ENCODE peak calls at places on chromosomes 1 and 21, in five cellular contexts. T, V, M, S and U are unnamed samples.

GRCh38 chr1:188364927-188365449 is 1536.2 kb downstream of the PLA2G4A start:
- DNase-seq in T (no peak), V (no peak), M (no peak), S (no peak), U (no peak)

GRCh38 chr1:38138498-38139233 is 92.1 kb upstream of the POU3F1 start:
- DNase-seq in T (peak), V (peak), M (peak), S (peak), U (no peak)

GRCh38 chr21:32477424-32477745 is 64.9 kb downstream of the EVA1C start:
- DNase-seq in T (no peak), V (no peak), M (no peak), S (no peak), U (no peak)

GRCh38 chr1:24413350-24414163 is at the start of gene STPG1:
- DNase-seq in T (peak), V (peak), M (peak), S (peak), U (peak)

GRCh38 chr21:36454079-36454478 is 25.8 kb downstream of the CLDN14 start:
- DNase-seq in T (no peak), V (no peak), M (no peak), S (no peak), U (no peak)

GRCh38 chr1:104629589-104629988 is 879.9 kb downstream of the AMY1C start:
- DNase-seq in T (no peak), V (no peak), M (no peak), S (no peak), U (no peak)

GRCh38 chr1:109622103-109622892 is 2.7 kb downstream of the AMPD2 start:
- DNase-seq in T (no peak), V (no peak), M (no peak), S (no peak), U (no peak)

GRCh38 chr1:89989791-89990190 is 5.1 kb upstream of the ZNF326 start:
- DNase-seq in T (no peak), V (no peak), M (no peak), S (no peak), U (no peak)

GRCh38 chr1:162397943-162398560 is 13.9 kb downstream of the SH2D1B start:
- DNase-seq in T (no peak), V (no peak), M (no peak), S (no peak), U (no peak)

GRCh38 chr21:19501115-19501514 is 1097.5 kb upstream of the TMPRSS15 start:
- DNase-seq in T (no peak), V (no peak), M (no peak), S (no peak), U (no peak)

GRCh38 chr1:185679220-185679619 is 55.0 kb upstream of the HMCN1 start:
- DNase-seq in T (no peak), V (peak), M (no peak), S (no peak), U (no peak)

GRCh38 chr1:228818296-228818695 is 83.0 kb downstream of the RHOU start:
- DNase-seq in T (no peak), V (no peak), M (no peak), S (no peak), U (no peak)

GRCh38 chr21:16305686-16306085 is 575.9 kb downstream of the USP25 start:
- DNase-seq in T (no peak), V (no peak), M (no peak), S (no peak), U (no peak)

GRCh38 chr1:23727362-23727811 is 15.9 kb upstream of the ELOA start:
- DNase-seq in T (peak), V (no peak), M (no peak), S (peak), U (no peak)

GRCh38 chr1:109156916-109157385 is 43.0 kb downstream of the ELAPOR1 start:
- DNase-seq in T (no peak), V (no peak), M (no peak), S (no peak), U (no peak)

GRCh38 chr1:223730471-223730870 is 18.1 kb downstream of the CAPN2 start:
- DNase-seq in T (no peak), V (no peak), M (no peak), S (no peak), U (no peak)

GRCh38 chr1:19209439-19209989 is 552 bp downstream of the UBR4 start:
- DNase-seq in T (no peak), V (peak), M (peak), S (peak), U (no peak)

GRCh38 chr1:79549191-79549590 is 542.7 kb upstream of the ADGRL4 start:
- DNase-seq in T (no peak), V (no peak), M (no peak), S (no peak), U (no peak)

GRCh38 chr1:180501865-180502360 is 464 bp downstream of the ACBD6 start:
- DNase-seq in T (no peak), V (no peak), M (peak), S (no peak), U (no peak)

GRCh38 chr1:75514270-75514669 is 96.6 kb downstream of the SLC44A5 start:
- DNase-seq in T (no peak), V (no peak), M (no peak), S (no peak), U (no peak)

GRCh38 chr1:64343105-64343960 is 126.6 kb upstream of the CACHD1 start:
- DNase-seq in T (no peak), V (no peak), M (peak), S (no peak), U (no peak)

GRCh38 chr1:220544901-220545303 is 17.0 kb downstream of the MARK1 start:
- DNase-seq in T (no peak), V (no peak), M (no peak), S (no peak), U (no peak)

GRCh38 chr1:34898220-34898820 is 31.1 kb downstream of the DLGAP3 start:
- DNase-seq in T (no peak), V (no peak), M (no peak), S (no peak), U (no peak)

GRCh38 chr1:43048601-43049011 is 89.9 kb upstream of the SLC2A1 start:
- DNase-seq in T (no peak), V (no peak), M (no peak), S (no peak), U (no peak)

GRCh38 chr1:115771094-115771846 is 2.8 kb upstream of the CASQ2 start:
- DNase-seq in T (no peak), V (no peak), M (peak), S (no peak), U (no peak)

GRCh38 chr21:29125199-29125598 is 5.2 kb upstream of the MAP3K7CL start:
- DNase-seq in T (no peak), V (no peak), M (no peak), S (no peak), U (no peak)

GRCh38 chr21:39756285-39756684 is 11.3 kb downstream of the IGSF5 start:
- DNase-seq in T (no peak), V (no peak), M (no peak), S (no peak), U (no peak)

GRCh38 chr1:190904091-190904695 is 426.5 kb upstream of the BRINP3 start:
- DNase-seq in T (peak), V (no peak), M (peak), S (no peak), U (no peak)

GRCh38 chr21:25457411-25457810 is 149.9 kb downstream of the MRPL39 start:
- DNase-seq in T (peak), V (no peak), M (peak), S (no peak), U (no peak)

GRCh38 chr1:1599030-1599916 is 662 bp downstream of the FNDC10 start:
- DNase-seq in T (no peak), V (no peak), M (no peak), S (no peak), U (no peak)

GRCh38 chr1:53697671-53698380 is 41.1 kb downstream of the GLIS1 start:
- DNase-seq in T (no peak), V (no peak), M (no peak), S (no peak), U (no peak)

GRCh38 chr21:29436143-29436542 is 137.4 kb downstream of the BACH1 start:
- DNase-seq in T (no peak), V (peak), M (no peak), S (peak), U (no peak)

GRCh38 chr1:6619045-6619444 is 5.5 kb downstream of the PHF13 start:
- DNase-seq in T (no peak), V (no peak), M (no peak), S (no peak), U (no peak)

GRCh38 chr1:202966006-202966904 is 802 bp downstream of the CYB5R1 start:
- DNase-seq in T (no peak), V (no peak), M (no peak), S (no peak), U (no peak)

GRCh38 chr1:5509664-5510452 is 482.4 kb downstream of the NPHP4 start:
- DNase-seq in T (no peak), V (peak), M (peak), S (peak), U (peak)

GRCh38 chr1:247574236-247574635 is 13.9 kb upstream of the OR2G2 start:
- DNase-seq in T (no peak), V (no peak), M (no peak), S (no peak), U (no peak)

GRCh38 chr1:56967900-56968832 is 2.4 kb upstream of the C8B start:
- DNase-seq in T (no peak), V (peak), M (no peak), S (no peak), U (no peak)

GRCh38 chr1:110647254-110647891 is 27.4 kb downstream of the KCNA3 start:
- DNase-seq in T (no peak), V (no peak), M (peak), S (no peak), U (no peak)

GRCh38 chr1:110648405-110648804 is 26.3 kb downstream of the KCNA3 start:
- DNase-seq in T (no peak), V (no peak), M (no peak), S (no peak), U (no peak)

GRCh38 chr1:110643886-110644285 is 30.9 kb downstream of the KCNA3 start:
- DNase-seq in T (no peak), V (no peak), M (no peak), S (no peak), U (no peak)

GRCh38 chr1:110645172-110645571 is 29.6 kb downstream of the KCNA3 start:
- DNase-seq in T (no peak), V (no peak), M (no peak), S (no peak), U (no peak)

GRCh38 chr1:110645962-110646735 is 28.6 kb downstream of the KCNA3 start:
- DNase-seq in T (no peak), V (no peak), M (peak), S (no peak), U (no peak)
- TF ChIP-seq CTCF in T (no peak), V (no peak), M (no peak), S (no peak), U (no peak)

DNA sequence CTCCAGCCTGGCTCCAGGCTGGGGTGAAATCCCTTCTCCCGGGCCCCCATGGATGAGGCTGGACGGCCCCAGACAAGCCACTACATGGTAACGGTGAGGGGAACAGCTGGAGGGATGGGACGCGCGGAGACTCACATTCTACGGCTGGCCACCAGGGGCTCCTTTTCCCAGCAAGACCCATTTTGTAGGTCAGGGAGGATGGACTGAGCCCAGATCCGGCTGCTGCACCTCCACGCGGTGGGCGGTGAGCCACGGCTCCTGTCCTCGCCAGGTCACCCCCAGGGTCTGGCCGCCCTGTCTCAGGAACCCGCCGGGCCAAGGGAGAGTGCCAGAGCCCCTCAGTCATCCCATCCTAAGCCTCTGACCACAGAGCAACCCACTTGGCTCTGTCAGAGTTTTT is 75.0 kb upstream of the ACTRT2 start:
- DNase-seq in T (no peak), V (no peak), M (no peak), S (no peak), U (no peak)
- TF ChIP-seq CTCF in T (no peak), V (no peak), M (no peak), S (no peak), U (no peak)

GRCh38 chr1:62904537-62904936 is 120.6 kb downstream of the ATG4C start:
- DNase-seq in T (no peak), V (no peak), M (no peak), S (no peak), U (no peak)

GRCh38 chr1:62905309-62905708 is 121.4 kb downstream of the ATG4C start:
- DNase-seq in T (no peak), V (no peak), M (no peak), S (no peak), U (no peak)

GRCh38 chr1:62908168-62908567 is 124.2 kb downstream of the ATG4C start:
- DNase-seq in T (no peak), V (no peak), M (no peak), S (no peak), U (no peak)

GRCh38 chr1:62905872-62906271 is 121.9 kb downstream of the ATG4C start:
- DNase-seq in T (no peak), V (no peak), M (no peak), S (no peak), U (no peak)

DNA sequence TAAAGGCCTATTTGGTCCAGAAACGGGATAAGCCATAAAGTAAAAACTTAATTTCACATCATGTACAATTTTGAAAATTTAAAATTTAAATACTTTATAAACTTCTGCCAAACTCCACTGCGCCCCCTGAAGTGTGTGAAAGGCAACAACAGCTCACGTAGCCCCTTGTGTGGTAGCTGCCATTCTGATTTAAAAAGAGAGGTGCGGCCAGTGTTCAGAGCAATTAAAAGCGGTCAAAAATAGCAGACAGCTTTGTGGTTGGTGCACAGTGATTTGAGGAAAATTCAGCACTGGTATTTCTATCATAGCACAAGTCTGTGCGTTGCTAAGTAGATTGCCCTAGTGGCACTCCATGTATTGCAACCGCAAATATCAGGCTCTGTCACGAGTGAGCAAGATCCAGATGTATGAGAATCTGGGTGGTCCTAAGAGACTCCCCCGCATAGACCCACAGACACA is 122.5 kb downstream of the ATG4C start:
- DNase-seq in T (no peak), V (no peak), M (peak), S (no peak), U (no peak)
- TF ChIP-seq CTCF in T (peak), V (peak), M (peak), S (peak), U (peak)

GRCh38 chr1:148318123-148318899 is 164.8 kb downstream of the PPIAL4G start:
- DNase-seq in T (no peak), V (no peak), M (no peak), S (peak), U (no peak)
- TF ChIP-seq CTCF in T (no peak), V (no peak), M (no peak), S (no peak), U (no peak)

GRCh38 chr1:216124382-216124781 is 298.9 kb downstream of the USH2A start:
- DNase-seq in T (no peak), V (no peak), M (no peak), S (no peak), U (no peak)

GRCh38 chr1:216114180-216114579 is 309.1 kb downstream of the USH2A start:
- DNase-seq in T (no peak), V (no peak), M (no peak), S (no peak), U (no peak)

GRCh38 chr1:216119600-216119999 is 303.6 kb downstream of the USH2A start:
- DNase-seq in T (peak), V (no peak), M (peak), S (no peak), U (no peak)
- TF ChIP-seq CTCF in T (peak), V (peak), M (peak), S (peak), U (peak)

DNA sequence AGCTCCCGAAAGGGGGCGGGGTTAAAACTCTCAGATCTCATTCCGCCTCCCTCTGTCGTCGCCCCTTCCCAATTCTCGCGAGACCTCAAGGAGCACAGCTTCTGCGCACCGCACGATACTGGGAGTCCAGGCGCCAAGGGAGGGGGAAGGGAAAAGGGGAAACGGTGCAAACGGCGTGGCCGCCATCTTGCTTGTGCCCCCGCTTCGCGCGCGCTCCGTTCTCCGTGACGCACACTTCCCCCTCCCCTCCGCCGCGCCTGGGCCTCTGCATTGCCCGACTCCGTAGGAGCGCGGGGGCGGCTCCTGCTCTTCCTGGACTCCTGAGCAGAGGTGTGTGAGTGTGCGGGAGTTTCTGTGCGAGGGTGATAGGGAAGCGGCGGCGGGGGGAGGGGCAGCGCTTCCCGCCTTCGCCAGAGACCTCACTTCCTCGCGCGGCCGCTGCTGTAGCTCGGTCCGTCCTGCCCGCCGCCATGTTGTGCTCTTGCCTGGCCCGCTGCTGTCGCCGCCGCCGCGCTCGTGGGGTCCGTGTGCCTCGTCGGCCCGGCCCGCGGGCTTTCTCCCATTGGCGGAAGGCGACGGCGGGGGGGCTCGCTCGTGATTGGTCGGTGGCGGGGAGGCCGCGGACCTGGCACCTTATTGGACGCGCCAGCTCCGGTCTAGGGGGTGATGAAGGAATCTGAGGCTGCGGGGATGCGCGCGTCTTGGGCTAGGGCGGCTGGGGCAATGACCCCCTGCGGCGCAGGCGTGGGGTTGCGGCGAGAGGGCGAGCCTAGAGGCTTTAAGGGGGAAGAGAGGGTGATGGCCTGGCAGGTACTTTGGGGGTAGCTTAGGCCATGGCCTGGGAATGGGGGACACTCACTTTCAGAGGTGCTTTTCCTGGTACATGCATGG is at the start of gene NFYC:
- DNase-seq in T (peak), V (peak), M (peak), S (peak), U (peak)
- TF ChIP-seq CTCF in T (no peak), V (no peak), M (no peak), S (peak), U (peak)

GRCh38 chr1:167208624-167208976 is 12.1 kb upstream of the POU2F1 start:
- DNase-seq in T (no peak), V (no peak), M (no peak), S (no peak), U (no peak)

GRCh38 chr1:167209044-167209443 is 11.6 kb upstream of the POU2F1 start:
- DNase-seq in T (no peak), V (no peak), M (no peak), S (no peak), U (no peak)

GRCh38 chr1:167206166-167206835 is 14.4 kb upstream of the POU2F1 start:
- DNase-seq in T (no peak), V (no peak), M (no peak), S (no peak), U (no peak)

GRCh38 chr1:167210966-167211674 is 9.6 kb upstream of the POU2F1 start:
- DNase-seq in T (no peak), V (no peak), M (no peak), S (no peak), U (no peak)

DNA sequence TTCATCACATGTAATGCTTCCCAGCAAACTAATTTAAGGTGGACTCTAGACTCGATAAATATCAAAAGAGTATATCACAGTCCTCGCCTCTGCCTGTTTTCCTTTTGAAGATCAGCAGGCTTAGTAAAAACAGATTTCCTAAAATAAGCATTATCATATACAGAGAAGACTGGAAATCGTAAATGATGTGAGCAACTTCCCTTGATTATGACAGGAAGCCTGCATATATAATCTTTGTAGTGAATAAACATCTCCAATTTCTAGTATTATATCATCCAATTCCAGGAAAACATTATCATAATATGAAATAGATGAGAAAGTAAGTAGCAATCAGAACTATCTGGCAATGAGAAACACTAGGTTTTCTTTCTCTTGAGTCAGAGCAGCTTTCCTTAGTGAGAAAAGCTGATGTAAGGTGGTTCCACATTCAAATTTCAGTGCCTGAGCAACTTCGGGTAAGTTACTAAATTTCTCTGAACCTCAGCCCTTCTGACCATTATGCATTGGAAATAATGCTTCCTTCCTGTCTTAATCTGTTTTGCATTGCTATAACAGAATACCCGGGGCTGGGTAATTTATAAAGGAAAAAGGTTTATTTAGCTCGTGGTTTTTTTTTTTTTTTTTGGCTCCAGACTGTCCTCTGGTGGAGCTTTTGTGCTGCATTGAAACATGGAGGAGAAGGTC is 12.6 kb upstream of the POU2F1 start:
- DNase-seq in T (no peak), V (no peak), M (no peak), S (no peak), U (no peak)
- TF ChIP-seq CTCF in T (peak), V (peak), M (peak), S (peak), U (peak)

DNA sequence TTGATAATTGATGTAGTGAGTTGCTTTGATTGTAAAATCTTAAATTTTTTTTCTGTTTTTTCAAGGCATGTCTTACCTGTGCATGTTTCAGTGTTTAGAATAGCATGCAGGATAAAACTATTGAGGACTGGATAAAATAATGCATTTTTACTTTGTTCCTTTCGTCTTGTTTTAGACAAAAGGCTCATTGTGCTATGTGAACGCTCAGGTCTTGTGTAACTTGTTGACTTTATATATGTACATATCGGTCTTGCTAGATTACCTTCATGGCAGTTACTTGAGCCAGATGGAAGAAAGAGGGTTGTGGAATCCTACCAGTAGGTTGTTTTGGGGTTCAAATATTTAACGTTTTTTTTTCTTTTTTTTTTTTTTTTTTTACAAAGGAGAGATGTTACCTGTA is 7.0 kb downstream of the NFIA start:
- DNase-seq in T (no peak), V (no peak), M (no peak), S (no peak), U (no peak)
- TF ChIP-seq CTCF in T (no peak), V (no peak), M (no peak), S (no peak), U (no peak)